ENCODE peak calls at places on chromosomes 2 and 18, in four cellular contexts. G is H1, T is K562, Q is HepG2. K is an unnamed sample.

GRCh38 chr18:35582899-35583558 is 1.5 kb downstream of the GALNT1 start:
- DNase-seq in T (no peak), Q (peak; percentile 55), G (no peak), K (no peak)

GRCh38 chr2:33363599-33364300 is 112.7 kb upstream of the RASGRP3 start:
- DNase-seq in Q (no peak), G (no peak), T (no peak), K (no peak)

GRCh38 chr2:82650038-82650437 is 1809.0 kb downstream of the SUCLG1 start:
- DNase-seq in G (no peak), Q (no peak), T (no peak), K (no peak)

GRCh38 chr2:235595420-235596010 is 101.7 kb downstream of the AGAP1 start:
- DNase-seq in G (peak; percentile 85), Q (peak; percentile 68), T (peak; percentile 49), K (peak; percentile 49)

GRCh38 chr2:141709756-141710155 is 421.1 kb downstream of the LRP1B start:
- DNase-seq in Q (no peak), G (no peak), T (no peak), K (no peak)

GRCh38 chr2:172253190-172254052 is 150.7 kb upstream of the DLX2 start:
- DNase-seq in G (no peak), Q (peak; percentile 91), T (peak; percentile 32), K (no peak)

GRCh38 chr2:32718752-32719151 is 90.9 kb downstream of the TTC27 start:
- DNase-seq in Q (no peak), T (no peak), G (no peak), K (no peak)

GRCh38 chr2:172893111-172893510 is 157.5 kb downstream of the RAPGEF4 start:
- DNase-seq in Q (no peak), T (no peak), G (no peak), K (no peak)

GRCh38 chr2:233793465-233794127 is 15.5 kb downstream of the MROH2A start:
- DNase-seq in G (peak; percentile 23), T (no peak), Q (no peak), K (no peak)

GRCh38 chr18:49237031-49237430 is 223.4 kb downstream of the DYM start:
- DNase-seq in G (no peak), T (no peak), Q (no peak), K (no peak)

GRCh38 chr2:129923265-129924141 is 56.0 kb upstream of the RAB6C start:
- DNase-seq in Q (peak; percentile 70), G (peak; percentile 88), T (peak; percentile 53), K (no peak)

GRCh38 chr2:9423100-9423921 is at the start of the genes CPSF3 and ITGB1BP1:
- DNase-seq in Q (peak; percentile 98), T (peak; percentile 99), G (peak; percentile 98), K (peak; percentile 98)
- TF ChIP-seq POLR2A in Q (peak; percentile 75), T (peak; percentile 87), G (peak; percentile 58), K (peak; percentile 44)

DNA sequence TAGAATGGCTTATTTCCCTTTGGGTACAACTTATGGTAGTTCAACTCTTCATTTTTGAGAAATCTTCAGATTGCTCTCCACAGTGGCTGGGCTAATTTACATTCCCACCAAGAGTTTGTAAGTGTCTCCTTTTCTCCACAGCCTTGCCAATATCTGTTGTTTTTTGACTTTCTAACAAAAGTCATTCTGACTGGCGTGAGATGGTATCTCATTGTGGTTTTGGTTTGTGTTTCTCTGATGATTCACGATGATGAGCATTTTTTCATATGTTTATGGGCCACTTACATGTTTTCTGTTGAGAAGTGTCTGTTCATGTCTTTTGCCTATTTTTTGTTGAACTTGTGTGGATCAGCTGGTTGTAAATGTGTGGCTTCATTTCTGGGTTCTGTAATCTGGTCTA is 871.0 kb downstream of the EPHA4 start:
- DNase-seq in Q (no peak), T (no peak), G (no peak), K (no peak)
- TF ChIP-seq TAF1 in Q (no peak), T (no peak), G (no peak), K (no peak)

GRCh38 chr2:191977754-191978153 is 130.9 kb upstream of the CAVIN2 start:
- DNase-seq in G (no peak), Q (no peak), T (no peak), K (no peak)
- TF ChIP-seq POLR2AphosphoS5 in G (no peak), Q (no peak), T (no peak), K (no peak)

GRCh38 chr2:26891-27290 is 19.4 kb downstream of the FAM110C start:
- DNase-seq in G (no peak), T (no peak), Q (no peak), K (no peak)
- TF ChIP-seq POLR2A in G (no peak), T (no peak), Q (no peak), K (no peak)

GRCh38 chr2:186592137-186592875 is 2.5 kb downstream of the ITGAV start:
- DNase-seq in T (no peak), Q (no peak), G (no peak), K (no peak)

GRCh38 chr2:186588421-186588820 is 1.4 kb upstream of the ITGAV start:
- DNase-seq in T (no peak), G (no peak), Q (no peak), K (no peak)

GRCh38 chr2:186588940-186589732 is 720 bp upstream of the ITGAV start:
- DNase-seq in G (no peak), T (no peak), Q (peak; percentile 32), K (no peak)

GRCh38 chr2:186589733-186590537 is at the start of gene ITGAV:
- DNase-seq in Q (peak; percentile 93), G (peak; percentile 90), T (peak; percentile 88), K (peak; percentile 76)

DNA sequence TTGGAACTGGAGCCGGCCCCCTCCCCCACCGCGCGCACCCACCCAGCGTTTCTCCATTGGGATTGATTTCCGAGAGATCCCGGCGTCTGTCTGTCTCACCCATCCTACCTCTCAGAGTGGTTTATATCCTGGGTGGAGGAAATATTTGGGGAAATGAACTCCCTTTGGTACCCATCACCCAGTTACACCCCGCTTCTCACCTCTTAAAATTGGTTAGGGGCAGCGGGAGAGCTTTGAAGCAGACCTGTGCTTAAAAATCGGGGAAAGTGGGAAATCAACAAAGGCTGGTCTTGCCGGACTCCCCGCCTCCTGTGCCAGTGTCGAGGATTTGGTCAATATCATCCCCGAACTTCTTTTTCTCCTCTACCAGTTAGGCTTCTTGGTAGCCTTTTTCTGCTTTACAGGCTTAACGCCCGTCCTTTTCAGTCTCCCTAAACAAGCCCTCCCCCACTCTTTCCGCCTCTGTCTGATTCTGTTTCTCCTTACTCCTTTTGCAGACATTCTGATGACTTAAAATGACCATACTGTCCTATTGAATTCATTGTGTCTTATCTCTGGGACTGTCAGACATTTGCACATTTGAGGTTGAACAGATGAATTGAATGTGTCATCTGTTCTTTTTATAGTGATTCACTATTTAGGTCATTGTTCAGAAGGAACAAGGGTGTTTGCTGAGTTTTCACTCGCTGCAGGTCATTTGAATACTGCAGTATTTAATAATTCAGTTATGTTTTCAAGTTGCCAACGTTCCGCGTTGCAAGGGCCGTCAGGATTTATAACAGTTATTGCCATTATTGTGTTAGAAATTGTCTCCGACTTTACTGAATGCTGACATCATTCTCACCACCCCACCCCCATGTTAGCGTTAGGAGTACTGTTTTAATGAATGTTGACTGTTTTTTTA is 934 bp downstream of the ITGAV start:
- DNase-seq in Q (peak; percentile 48), T (peak; percentile 51), G (no peak), K (no peak)
- TF ChIP-seq TAF1 in Q (no peak), T (peak; percentile 50), G (no peak), K (no peak)

DNA sequence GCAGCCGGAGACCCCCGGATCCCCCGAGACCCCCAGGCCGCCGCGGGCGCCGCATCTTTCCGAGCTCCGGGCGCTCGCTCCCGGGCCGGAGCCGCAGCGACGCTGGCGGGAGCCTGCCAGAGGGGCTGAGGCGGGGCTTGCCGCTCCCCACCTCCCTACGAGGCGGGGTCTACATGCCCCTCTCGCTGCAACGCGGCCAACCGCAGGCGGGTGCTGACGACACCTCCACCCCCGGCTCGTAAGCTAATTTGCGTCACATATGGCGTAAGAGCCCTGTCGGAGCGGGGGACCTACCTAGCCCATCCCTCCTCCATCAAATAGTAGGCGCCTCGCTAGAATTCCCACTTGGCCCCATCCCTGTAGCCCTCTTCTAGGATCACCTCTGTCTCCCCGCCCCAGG is at the start of gene PTPRN:
- DNase-seq in G (peak; percentile 84), T (peak; percentile 48), Q (no peak), K (no peak)
- TF ChIP-seq POLR2AphosphoS5 in G (no peak), T (no peak), Q (no peak), K (no peak)

GRCh38 chr2:46471-47345 is at the start of gene FAM110C:
- DNase-seq in T (no peak), G (peak; percentile 83), Q (peak; percentile 48), K (no peak)

GRCh38 chr2:42788-43187 is 3.5 kb downstream of the FAM110C start:
- DNase-seq in G (no peak), T (no peak), Q (no peak), K (no peak)

GRCh38 chr2:45342-46130 is 769 bp downstream of the FAM110C start:
- DNase-seq in Q (no peak), T (no peak), G (peak; percentile 61), K (peak; percentile 19)

GRCh38 chr2:46131-46470 is 204 bp downstream of the FAM110C start:
- DNase-seq in Q (no peak), T (no peak), G (no peak), K (no peak)

DNA sequence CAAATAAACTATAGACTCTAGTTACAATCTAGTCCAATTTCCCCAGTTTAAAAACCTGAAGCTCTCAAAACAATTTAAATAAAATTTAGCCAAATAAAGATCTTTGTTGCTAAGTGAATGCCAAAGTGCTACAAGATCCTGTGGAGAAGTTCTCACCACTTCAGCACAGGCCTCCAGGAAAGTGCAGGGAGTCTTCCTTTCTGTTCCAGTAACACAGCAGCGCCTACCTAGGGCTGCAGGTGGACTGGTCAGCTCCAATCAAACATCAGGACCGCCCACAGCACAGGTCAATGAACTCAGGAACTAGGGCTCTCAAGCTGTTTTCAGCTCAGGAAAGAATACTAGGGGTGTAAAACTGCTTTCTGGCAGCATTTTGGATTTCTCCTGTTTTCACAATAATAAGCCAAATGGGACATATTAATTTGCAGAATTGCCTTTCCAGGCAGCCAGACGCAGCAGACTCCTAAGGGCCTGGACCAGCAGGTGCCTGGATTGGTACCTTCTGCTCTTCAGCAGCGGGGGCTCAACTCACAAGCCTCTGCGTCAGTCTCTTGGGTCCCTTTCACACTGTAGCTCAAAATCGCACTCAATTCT is 1.5 kb downstream of the FAM110C start:
- DNase-seq in G (no peak), Q (no peak), T (no peak), K (no peak)
- TF ChIP-seq POLR2A in G (no peak), Q (no peak), T (no peak), K (no peak)